ENCODE peak calls at places on chromosomes 2 and 18, in four cellular contexts. C, K, Q and W are unnamed samples.

GRCh38 chr2:64857581-64858471 is 131.4 kb upstream of the SLC1A4 start:
- DNase-seq in C (peak; percentile 60), K (no peak), Q (no peak), W (no peak)

GRCh38 chr2:159086332-159086731 is 117.9 kb downstream of the TANC1 start:
- DNase-seq in C (no peak), K (no peak), Q (no peak), W (no peak)

GRCh38 chr18:36315736-36316135 is 18.2 kb downstream of the FHOD3 start:
- DNase-seq in C (peak; percentile 63), K (no peak), Q (peak; percentile 19), W (no peak)

GRCh38 chr2:54226224-54226623 is 29.8 kb downstream of the TSPYL6 start:
- DNase-seq in C (no peak), K (no peak), Q (no peak), W (peak; percentile 16)

GRCh38 chr2:20141056-20141762 is 83.7 kb downstream of the SDC1 start:
- DNase-seq in C (peak; percentile 96), K (no peak), Q (peak; percentile 50), W (peak; percentile 51)

GRCh38 chr2:36530983-36531354 is 67.0 kb downstream of the FEZ2 start:
- DNase-seq in C (peak; percentile 57), K (no peak), Q (no peak), W (peak; percentile 53)

GRCh38 chr2:24793752-24794477 is 690 bp downstream of the CENPO start:
- DNase-seq in C (peak; percentile 35), K (no peak), Q (peak; percentile 46), W (peak; percentile 82)

GRCh38 chr18:76252880-76253279 is 242.2 kb downstream of the ZNF516 start:
- DNase-seq in C (peak; percentile 6), K (no peak), Q (no peak), W (peak; percentile 48)

GRCh38 chr18:10399465-10399864 is 55.0 kb upstream of the APCDD1 start:
- DNase-seq in C (no peak), K (no peak), Q (no peak), W (no peak)

GRCh38 chr2:166494140-166494544 is at the start of gene SCN7A:
- DNase-seq in C (peak; percentile 81), K (peak; percentile 13), Q (peak; percentile 62), W (peak; percentile 51)

GRCh38 chr18:48122376-48122775 is 191.9 kb upstream of the SMAD2 start:
- DNase-seq in C (no peak), K (no peak), Q (no peak), W (no peak)

GRCh38 chr2:211396815-211397214 is 840.4 kb downstream of the CPS1 start:
- DNase-seq in C (no peak), K (no peak), Q (no peak), W (no peak)

GRCh38 chr2:180630756-180631155 is 349.6 kb upstream of the UBE2E3 start:
- DNase-seq in C (peak; percentile 34), K (no peak), Q (no peak), W (no peak)

GRCh38 chr18:6569813-6570212 is 155.1 kb upstream of the L3MBTL4 start:
- DNase-seq in C (no peak), K (no peak), Q (no peak), W (peak; percentile 79)

GRCh38 chr2:55518846-55519167 is 711 bp upstream of the CFAP36 start:
- DNase-seq in C (no peak), K (no peak), Q (no peak), W (peak; percentile 64)

GRCh38 chr2:21381421-21381820 is 257.7 kb downstream of the TDRD15 start:
- DNase-seq in C (peak; percentile 86), K (no peak), Q (no peak), W (no peak)

GRCh38 chr18:41751161-41751560 is 203.9 kb upstream of the PIK3C3 start:
- DNase-seq in C (no peak), K (no peak), Q (no peak), W (no peak)

GRCh38 chr2:158781562-158781961 is 13.6 kb upstream of the DAPL1 start:
- DNase-seq in C (peak; percentile 37), K (no peak), Q (no peak), W (peak; percentile 36)

GRCh38 chr18:80196528-80197320 is 50.6 kb downstream of the PARD6G start:
- DNase-seq in C (peak; percentile 42), K (no peak), Q (no peak), W (peak; percentile 82)

GRCh38 chr2:105744091-105744908 is 412 bp upstream of the NCK2 start:
- DNase-seq in C (peak; percentile 28), K (no peak), Q (no peak), W (peak; percentile 68)

GRCh38 chr2:109226128-109226527 is 97.1 kb downstream of the SH3RF3 start:
- DNase-seq in C (peak; percentile 38), K (no peak), Q (no peak), W (no peak)

GRCh38 chr2:109331864-109332848 is 203.2 kb downstream of the SH3RF3 start:
- DNase-seq in C (peak; percentile 96), K (peak; percentile 10), Q (peak; percentile 60), W (peak; percentile 82)

GRCh38 chr2:171924170-171924942 is 2.1 kb downstream of the HAT1 start:
- DNase-seq in C (no peak), K (no peak), Q (no peak), W (peak; percentile 37)

GRCh38 chr2:138722316-138722715 is 57.9 kb downstream of the NXPH2 start:
- DNase-seq in C (no peak), K (no peak), Q (no peak), W (peak; percentile 40)

GRCh38 chr2:206526416-206526815 is 83.1 kb downstream of the ADAM23 start:
- DNase-seq in C (no peak), K (no peak), Q (no peak), W (no peak)

GRCh38 chr2:130352229-130352628 is 3.6 kb upstream of the PTPN18 start:
- DNase-seq in C (no peak), K (no peak), Q (no peak), W (no peak)

GRCh38 chr18:28088477-28088876 is 88.5 kb downstream of the CDH2 start:
- DNase-seq in C (no peak), K (peak; percentile 51), Q (peak; percentile 71), W (peak; percentile 74)

GRCh38 chr2:29216609-29216909 is 101.3 kb downstream of the CLIP4 start:
- DNase-seq in C (no peak), K (no peak), Q (no peak), W (no peak)

GRCh38 chr2:46208766-46209165 is 88.4 kb upstream of the EPAS1 start:
- DNase-seq in C (no peak), K (no peak), Q (no peak), W (no peak)
- H4K8ac ChIP-seq in C (no peak overlapping the region), K (no peak overlapping the region), Q (no peak overlapping the region), W (no peak overlapping the region)

GRCh38 chr2:222703866-222704265 is 32.4 kb downstream of the MOGAT1 start:
- DNase-seq in C (peak; percentile 82), K (no peak), Q (no peak), W (no peak)
- H3K4me2 ChIP-seq in C (no peak overlapping the region), K (no peak overlapping the region), Q (no peak overlapping the region), W (no peak overlapping the region)

DNA sequence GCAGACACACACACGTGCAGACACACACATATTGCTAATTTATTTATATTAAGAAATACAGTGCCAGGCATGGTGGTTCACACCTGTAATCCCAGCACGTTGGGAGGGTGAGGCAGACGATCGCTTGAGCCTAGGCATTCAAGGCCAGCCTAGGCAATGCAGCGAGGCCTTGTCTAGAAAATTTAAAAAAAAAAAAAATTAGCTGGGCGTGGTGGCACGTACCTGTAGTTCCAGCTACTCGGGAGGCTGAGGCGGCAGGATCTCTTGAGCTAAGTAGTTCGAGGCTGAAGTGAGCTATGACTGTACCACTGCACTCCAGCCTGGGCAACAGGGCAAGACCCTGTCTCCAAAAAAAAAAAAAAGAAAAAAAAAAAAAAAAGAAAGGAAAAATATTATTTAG is 28.8 kb downstream of the ANXA4 start:
- DNase-seq in C (no peak), K (no peak), Q (no peak), W (no peak)
- H4K5ac ChIP-seq in C (no peak overlapping the region), K (no peak overlapping the region), Q (no peak overlapping the region), W (no peak overlapping the region)

GRCh38 chr2:43236256-43236655 is 9.8 kb upstream of the ZFP36L2 start:
- DNase-seq in C (no peak), K (no peak), Q (no peak), W (no peak)
- H4K8ac ChIP-seq in C (no peak overlapping the region), K (no peak overlapping the region), Q (no peak overlapping the region), W (no peak overlapping the region)